ENCODE peak calls at places on chromosomes 6 and 20, in eight cellular contexts. E, W, D, P, A, I, S and K are unnamed samples.

GRCh38 chr6:37038297-37039198 is 33.1 kb downstream of the FGD2 start:
- DNase-seq in E (no peak), W (peak), D (peak), P (peak), A (peak), I (no peak), S (no peak), K (no peak)

GRCh38 chr20:15561707-15562106 is 1011.5 kb downstream of the KIF16B start:
- DNase-seq in E (no peak), W (no peak), D (peak), P (no peak), A (no peak), I (no peak), S (no peak), K (no peak)

GRCh38 chr6:158793432-158793831 is 25.7 kb downstream of the EZR start:
- DNase-seq in E (no peak), W (no peak), D (no peak), P (peak), A (no peak), I (peak), S (no peak), K (no peak)

GRCh38 chr6:115613488-115613887 is 447.2 kb downstream of the FRK start:
- DNase-seq in E (no peak), W (no peak), D (no peak), P (no peak), A (no peak), I (peak), S (no peak), K (no peak)

GRCh38 chr6:40626886-40627285 is 39.7 kb upstream of the LRFN2 start:
- DNase-seq in E (no peak), W (no peak), D (no peak), P (no peak), A (no peak), I (no peak), S (no peak), K (no peak)

GRCh38 chr20:23583526-23583925 is 15.2 kb upstream of the CST9L start:
- DNase-seq in E (no peak), W (no peak), D (no peak), P (no peak), A (no peak), I (no peak), S (no peak), K (no peak)

GRCh38 chr6:40516429-40516828 is 70.7 kb downstream of the LRFN2 start:
- DNase-seq in E (no peak), W (no peak), D (no peak), P (no peak), A (no peak), I (no peak), S (no peak), K (no peak)

GRCh38 chr6:34182751-34183531 is 37.1 kb upstream of the GRM4 start:
- DNase-seq in E (peak), W (no peak), D (no peak), P (no peak), A (no peak), I (peak), S (peak), K (no peak)

GRCh38 chr6:116397960-116398359 is 27.2 kb downstream of the DSE start:
- DNase-seq in E (no peak), W (no peak), D (no peak), P (no peak), A (no peak), I (peak), S (no peak), K (no peak)

GRCh38 chr20:52533401-52533800 is 341.8 kb upstream of the ZFP64 start:
- DNase-seq in E (no peak), W (no peak), D (no peak), P (no peak), A (no peak), I (no peak), S (no peak), K (no peak)